ENCODE peak calls at places on chromosomes 7 and 10, in four cellular contexts. X, C, U and M are unnamed samples.

GRCh38 chr10:72243822-72244437 is 27.9 kb upstream of the ASCC1 start:
- DNase-seq in C (no peak), U (no peak), X (peak), M (no peak)

GRCh38 chr7:104979167-104979841 is 34.7 kb upstream of the KMT2E start:
- DNase-seq in U (no peak), C (no peak), X (no peak), M (peak)

GRCh38 chr10:43380610-43381222 is 9.3 kb downstream of the FXYD4 start:
- DNase-seq in U (no peak), C (no peak), X (no peak), M (no peak)

GRCh38 chr7:40232242-40232929 is 97.6 kb downstream of the SUGCT start:
- DNase-seq in C (peak), U (no peak), X (peak), M (no peak)

GRCh38 chr10:71893920-71894319 is 42.9 kb upstream of the PSAP start:
- DNase-seq in U (no peak), C (peak), X (peak), M (no peak)

GRCh38 chr10:34528320-34528719 is 286.8 kb downstream of the PARD3 start:
- DNase-seq in C (peak), U (no peak), X (no peak), M (no peak)

GRCh38 chr10:24202181-24202570 is 6.8 kb upstream of the KIAA1217 start:
- DNase-seq in U (no peak), X (no peak), C (peak), M (no peak)

GRCh38 chr7:158084555-158084954 is 503.1 kb downstream of the PTPRN2 start:
- DNase-seq in C (no peak), U (no peak), X (no peak), M (no peak)

GRCh38 chr7:31917256-31917655 is 153.0 kb downstream of the PDE1C start:
- DNase-seq in U (no peak), C (no peak), X (no peak), M (no peak)

GRCh38 chr7:151429232-151429554 is 10.7 kb downstream of the CRYGN start:
- DNase-seq in C (no peak), U (no peak), X (no peak), M (no peak)

GRCh38 chr7:151426906-151427704 is 12.8 kb downstream of the CRYGN start:
- DNase-seq in C (no peak), X (no peak), U (no peak), M (peak)

GRCh38 chr7:151429555-151430331 is 10.2 kb downstream of the CRYGN start:
- DNase-seq in C (no peak), U (peak), X (no peak), M (no peak)

GRCh38 chr7:151427705-151428392 is 12.1 kb downstream of the CRYGN start:
- DNase-seq in X (no peak), C (no peak), U (no peak), M (no peak)

GRCh38 chr7:151428393-151429231 is 11.3 kb downstream of the CRYGN start:
- DNase-seq in U (no peak), C (peak), X (no peak), M (peak)
- TF ChIP-seq ATF3 in U (no peak), C (no peak), X (no peak), M (no peak)

GRCh38 chr10:78947226-78947625 is 121.5 kb upstream of the ZMIZ1 start:
- DNase-seq in X (no peak), U (no peak), C (no peak), M (no peak)

GRCh38 chr10:78942006-78942405 is 126.8 kb upstream of the ZMIZ1 start:
- DNase-seq in C (no peak), X (no peak), U (no peak), M (no peak)

GRCh38 chr10:78947733-78948132 is 121.0 kb upstream of the ZMIZ1 start:
- DNase-seq in X (no peak), C (no peak), U (no peak), M (no peak)

GRCh38 chr10:78945838-78946237 is 122.9 kb upstream of the ZMIZ1 start:
- DNase-seq in U (no peak), X (no peak), C (peak), M (no peak)

GRCh38 chr10:78944658-78945333 is 124.0 kb upstream of the ZMIZ1 start:
- DNase-seq in X (no peak), C (no peak), U (no peak), M (no peak)
- TF ChIP-seq GABPA in X (no peak), C (no peak), U (no peak), M (no peak)

DNA sequence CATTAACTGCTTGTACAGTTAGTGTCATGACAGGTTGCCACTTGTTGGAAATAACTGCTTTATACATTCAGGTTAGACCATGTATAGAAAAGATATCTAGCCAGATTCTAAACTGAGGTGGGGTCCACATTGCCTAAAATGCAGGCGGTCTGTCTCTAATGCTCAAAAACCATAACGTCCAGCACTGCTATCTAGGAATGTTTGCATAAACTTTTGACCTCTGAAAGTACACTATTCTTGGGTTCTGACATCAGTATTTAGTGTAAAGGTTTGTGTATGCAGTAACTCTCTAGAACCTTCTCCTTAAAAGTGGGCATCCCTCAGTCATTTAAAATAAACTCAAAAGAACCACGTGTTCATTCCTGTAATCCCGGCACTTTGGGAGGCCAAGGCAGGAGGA is 10.3 kb upstream of the FAM171A1 start:
- DNase-seq in X (no peak), C (peak), U (no peak), M (no peak)
- TF ChIP-seq TAF1 in X (no peak), C (no peak), U (no peak), M (no peak)

GRCh38 chr7:67466109-67466508 is 469.5 kb downstream of the TYW1 start:
- DNase-seq in X (no peak), U (no peak), C (no peak), M (no peak)

GRCh38 chr7:67475293-67475692 is 478.7 kb downstream of the TYW1 start:
- DNase-seq in C (no peak), U (no peak), X (no peak), M (no peak)

GRCh38 chr7:67470256-67470751 is 473.7 kb downstream of the TYW1 start:
- DNase-seq in C (no peak), U (no peak), X (no peak), M (no peak)
- TF ChIP-seq ATF3 in C (no peak), U (no peak), X (no peak), M (no peak)

DNA sequence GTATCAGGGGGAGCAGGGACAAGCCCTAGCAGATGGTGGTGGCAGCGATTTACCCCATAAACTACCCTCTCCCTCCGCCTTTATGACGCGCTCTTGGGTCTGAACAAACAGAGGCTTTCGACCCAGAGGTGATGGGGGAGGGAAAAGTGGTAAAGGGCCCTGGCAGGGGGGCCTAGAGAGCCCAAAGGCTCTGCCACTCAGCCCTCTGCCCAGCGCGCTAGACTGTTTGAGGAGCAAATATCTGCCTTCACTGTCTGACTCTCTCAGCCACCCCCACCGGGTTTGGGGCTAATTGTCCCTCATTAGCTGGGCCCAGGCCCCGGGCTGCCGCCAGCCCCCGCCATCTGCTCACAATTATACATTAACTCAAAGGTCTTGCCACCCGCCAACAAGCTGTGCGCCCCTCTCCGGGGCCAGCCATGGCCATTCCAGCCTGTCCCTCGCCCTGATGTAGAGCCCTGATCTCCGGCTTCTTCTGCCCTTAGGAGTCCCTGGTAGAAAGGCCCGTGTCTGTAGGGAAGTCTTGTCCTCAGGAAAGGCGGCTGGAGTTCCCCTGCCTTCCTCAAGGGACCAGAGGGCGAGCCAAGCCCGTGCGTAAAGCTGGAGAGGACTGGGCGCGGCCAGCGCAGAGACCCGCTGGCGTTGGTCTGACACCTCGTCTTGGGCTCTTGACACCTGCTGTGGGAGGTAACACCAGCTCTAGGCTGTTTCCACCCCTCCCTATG is 1.9 kb upstream of the PAX4 start:
- DNase-seq in C (no peak), X (no peak), U (no peak), M (no peak)
- TF ChIP-seq GABPA in C (no peak), X (no peak), U (no peak), M (no peak)

GRCh38 chr10:94279835-94280709 is 82.7 kb downstream of the NOC3L start:
- DNase-seq in U (peak), C (peak), X (peak), M (peak)
- TF ChIP-seq TAF1 in U (no peak), C (no peak), X (no peak), M (no peak)

DNA sequence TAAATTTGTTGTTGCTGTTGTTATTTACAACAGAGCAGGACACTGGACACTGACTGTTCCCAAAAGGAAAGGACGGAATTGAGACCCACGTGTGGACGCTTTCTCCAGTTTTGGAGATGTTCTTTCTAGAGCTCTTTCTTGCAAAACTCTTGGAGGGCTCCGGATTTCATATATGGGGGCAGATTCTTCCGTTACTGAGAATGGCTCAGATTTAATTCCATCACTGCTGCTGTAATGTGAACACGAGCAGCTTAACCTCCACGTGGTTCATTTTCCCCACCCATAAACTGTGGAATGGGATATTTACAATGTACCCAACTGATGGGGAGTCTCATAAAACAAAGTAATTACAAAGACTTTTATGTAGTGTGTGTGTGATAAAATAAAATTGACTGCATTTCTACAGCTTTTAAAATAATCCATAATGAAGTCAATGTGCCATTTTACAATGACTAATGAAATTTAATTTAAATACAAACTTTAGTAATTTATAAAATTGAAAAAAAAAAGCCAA is 15.1 kb upstream of the MSRB2 start:
- DNase-seq in X (no peak), U (no peak), C (no peak), M (no peak)
- TF ChIP-seq ATF3 in X (no peak), U (no peak), C (no peak), M (no peak)

GRCh38 chr7:29269941-29270340 is 75.4 kb downstream of the CHN2 start:
- DNase-seq in X (no peak), U (no peak), C (no peak), M (no peak)

GRCh38 chr7:29262191-29262917 is 67.8 kb downstream of the CHN2 start:
- DNase-seq in U (no peak), X (no peak), C (no peak), M (no peak)

GRCh38 chr7:29270979-29271658 is 76.5 kb downstream of the CHN2 start:
- DNase-seq in C (peak), X (no peak), U (no peak), M (no peak)

GRCh38 chr7:29270579-29270978 is 76.0 kb downstream of the CHN2 start:
- DNase-seq in U (no peak), X (no peak), C (no peak), M (no peak)

DNA sequence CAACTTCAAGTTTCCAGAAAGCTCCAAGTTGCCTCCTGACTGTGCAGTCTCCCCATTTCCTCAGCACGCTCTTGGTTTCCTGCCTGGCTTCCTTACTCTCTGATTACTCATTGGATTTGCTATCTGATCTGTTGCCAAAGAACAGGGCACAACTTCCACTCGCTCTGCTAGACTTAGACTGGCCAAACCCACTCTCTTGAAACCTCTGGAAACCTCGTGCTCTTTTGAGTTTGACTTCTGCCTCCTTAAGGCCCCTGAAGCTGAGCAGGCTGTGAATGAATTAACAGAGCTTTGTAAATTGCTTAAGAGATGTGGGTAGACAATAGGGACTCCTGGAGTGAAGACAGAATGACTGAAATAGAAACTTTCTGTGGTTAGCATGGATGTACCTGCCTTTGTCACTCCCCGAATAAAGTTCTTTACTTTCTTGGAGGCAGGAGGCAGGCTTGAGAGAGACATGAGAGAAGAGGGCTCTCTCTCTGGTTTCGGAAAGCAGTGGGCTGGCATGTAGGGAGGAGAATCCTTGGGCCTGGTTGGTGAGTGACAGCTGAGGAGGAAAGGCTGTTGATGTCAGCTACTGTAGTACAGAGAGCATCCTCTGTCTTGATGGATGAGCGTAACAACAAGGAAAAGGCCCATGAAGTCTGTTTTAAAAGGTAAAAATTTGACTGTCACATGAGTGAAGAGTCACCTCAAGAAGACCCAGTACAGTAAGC is 70.8 kb downstream of the CHN2 start:
- DNase-seq in X (no peak), C (no peak), U (no peak), M (no peak)
- TF ChIP-seq GABPA in X (no peak), C (no peak), U (no peak), M (no peak)